ENCODE peak calls at places on chromosomes 2 and 18, in eight cellular contexts. H is fibroblast of pulmonary artery; Z is activated T-helper 1 cell treated with Interleukin-2 at 50 U/mL for 16 hours; V is right lobe of liver; E is NCI-H460; G is activated CD4-positive, alpha-beta T cell treated with anti-CD3 and anti-CD28 coated beads, Interleukin-2, amount 50 U/mL, for 48 hours; D is osteoblast; P is IMR-90. W is an unnamed sample.
A peak's percentile ranks its signal among the peaks of the same experiment; 100 is the strongest.

GRCh38 chr2:118849226-118850170 is 2.0 kb upstream of the EN1 start:
- DNase-seq in H (no peak), Z (no peak), V (no peak), E (no peak), G (no peak), D (peak; percentile 42), P (no peak), W (no peak)

GRCh38 chr2:106868199-106868598 is 17.8 kb downstream of the ST6GAL2 start:
- DNase-seq in H (no peak), Z (no peak), V (no peak), E (no peak), G (no peak), D (no peak), P (no peak), W (no peak)

GRCh38 chr2:128394004-128394730 is 75.5 kb upstream of the HS6ST1 start:
- DNase-seq in H (no peak), Z (no peak), V (no peak), E (no peak), G (no peak), D (no peak), P (no peak), W (no peak)

GRCh38 chr2:98634406-98635092 is 26.2 kb downstream of the UNC50 start:
- DNase-seq in H (no peak), Z (no peak), V (no peak), E (no peak), G (peak; percentile 72), D (no peak), P (no peak), W (no peak)

GRCh38 chr18:48831113-48831759 is 119.5 kb downstream of the SMAD7 start:
- DNase-seq in H (no peak), Z (no peak), V (peak; percentile 31), E (no peak), G (peak; percentile 3), D (peak; percentile 70), P (no peak), W (no peak)

GRCh38 chr18:37274988-37275590 is 290.5 kb downstream of the CELF4 start:
- DNase-seq in H (no peak), Z (no peak), V (no peak), E (no peak), G (no peak), D (peak; percentile 62), P (no peak), W (no peak)

GRCh38 chr2:42810971-42811865 is 18.8 kb upstream of the HAAO start:
- DNase-seq in H (peak; percentile 56), Z (peak; percentile 36), V (no peak), E (no peak), G (peak; percentile 60), D (peak; percentile 89), P (peak; percentile 35), W (peak; percentile 68)

GRCh38 chr2:9803023-9803805 is 40.1 kb upstream of the TAF1B start:
- DNase-seq in H (no peak), Z (no peak), V (no peak), E (no peak), G (no peak), D (peak; percentile 95), P (no peak), W (no peak)

GRCh38 chr2:156517419-156517818 is 81.2 kb downstream of the GPD2 start:
- DNase-seq in H (peak; percentile 42), Z (no peak), V (no peak), E (no peak), G (no peak), D (no peak), P (peak; percentile 23), W (no peak)

GRCh38 chr18:55427951-55428350 is 160.0 kb downstream of the TCF4 start:
- DNase-seq in H (no peak), Z (no peak), V (no peak), E (no peak), G (no peak), D (no peak), P (no peak), W (no peak)

GRCh38 chr2:127646487-127647241 is 711 bp downstream of the GPR17 start:
- DNase-seq in H (no peak), Z (no peak), V (no peak), E (no peak), G (no peak), D (no peak), P (no peak), W (no peak)

GRCh38 chr2:62733546-62733945 is 28.0 kb downstream of the EHBP1 start:
- DNase-seq in H (no peak), Z (no peak), V (no peak), E (no peak), G (no peak), D (no peak), P (no peak), W (no peak)

GRCh38 chr18:47604041-47604440 is 326.4 kb downstream of the SMAD2 start:
- DNase-seq in H (no peak), Z (no peak), V (no peak), E (no peak), G (no peak), D (no peak), P (no peak), W (no peak)

GRCh38 chr2:152320166-152320565 is 14.8 kb upstream of the FMNL2 start:
- DNase-seq in H (peak; percentile 10), Z (no peak), V (no peak), E (no peak), G (no peak), D (no peak), P (peak; percentile 23), W (no peak)

GRCh38 chr2:239209806-239210205 is 191.0 kb downstream of the HDAC4 start:
- DNase-seq in H (no peak), Z (no peak), V (peak; percentile 36), E (no peak), G (no peak), D (no peak), P (no peak), W (no peak)

GRCh38 chr18:55280515-55280914 is 307.5 kb downstream of the TCF4 start:
- DNase-seq in H (no peak), Z (no peak), V (no peak), E (no peak), G (no peak), D (no peak), P (peak; percentile 42), W (no peak)

GRCh38 chr18:77016936-77017335 is 115.6 kb downstream of the MBP start:
- DNase-seq in H (no peak), Z (no peak), V (no peak), E (no peak), G (no peak), D (no peak), P (no peak), W (no peak)

GRCh38 chr2:178512491-178512890 is 32.2 kb downstream of the PLEKHA3 start:
- DNase-seq in H (no peak), Z (no peak), V (no peak), E (no peak), G (no peak), D (peak; percentile 81), P (peak; percentile 29), W (no peak)

GRCh38 chr18:75840131-75840530 is 412.6 kb upstream of the SMIM21 start:
- DNase-seq in H (no peak), Z (no peak), V (no peak), E (no peak), G (no peak), D (no peak), P (no peak), W (no peak)

GRCh38 chr2:121298476-121298875 is 13.5 kb upstream of the TFCP2L1 start:
- DNase-seq in H (no peak), Z (no peak), V (peak; percentile 21), E (no peak), G (no peak), D (no peak), P (no peak), W (no peak)

GRCh38 chr2:183740241-183740640 is 616.0 kb downstream of the NUP35 start:
- DNase-seq in H (peak; percentile 2), Z (no peak), V (no peak), E (no peak), G (no peak), D (no peak), P (no peak), W (no peak)

GRCh38 chr18:36630917-36631316 is 197.9 kb downstream of the TPGS2 start:
- DNase-seq in H (no peak), Z (no peak), V (no peak), E (no peak), G (no peak), D (no peak), P (no peak), W (no peak)

GRCh38 chr2:178478102-178478441 is 328 bp downstream of the FKBP7 start:
- DNase-seq in H (peak; percentile 32), Z (no peak), V (no peak), E (no peak), G (peak; percentile 16), D (peak; percentile 71), P (peak; percentile 31), W (no peak)

GRCh38 chr2:67462741-67463496 is 65.8 kb downstream of the ETAA1 start:
- DNase-seq in H (peak; percentile 57), Z (no peak), V (no peak), E (no peak), G (no peak), D (no peak), P (no peak), W (no peak)

GRCh38 chr2:8803658-8804379 is 33.6 kb downstream of the KIDINS220 start:
- DNase-seq in H (peak; percentile 94), Z (no peak), V (no peak), E (peak; percentile 84), G (peak; percentile 59), D (peak; percentile 9), P (peak; percentile 97), W (no peak)

GRCh38 chr2:118738524-118739308 is 108.7 kb downstream of the EN1 start:
- DNase-seq in H (peak; percentile 98), Z (no peak), V (no peak), E (peak; percentile 48), G (no peak), D (peak; percentile 75), P (peak; percentile 98), W (no peak)

GRCh38 chr2:71941731-71942575 is 205.7 kb downstream of the CYP26B1 start:
- DNase-seq in H (no peak), Z (no peak), V (no peak), E (no peak), G (no peak), D (no peak), P (no peak), W (no peak)

GRCh38 chr2:182870227-182870626 is 3.8 kb upstream of the FRZB start:
- DNase-seq in H (no peak), Z (no peak), V (no peak), E (peak; percentile 9), G (peak; percentile 11), D (peak; percentile 43), P (no peak), W (no peak)